ENCODE peak calls at places on chromosomes 3 and 15, in five cellular contexts. E is K562, M is HepG2, J is HCT116, L is GM23338. D is an unnamed sample.

GRCh38 chr3:64443553-64444331 is 218.5 kb upstream of the PRICKLE2 start:
- DNase-seq in E (no peak), M (no peak), J (no peak), L (no peak), D (no peak)

GRCh38 chr3:194306109-194306686 is 44.9 kb downstream of the CPN2 start:
- DNase-seq in E (peak), M (no peak), J (no peak), L (no peak), D (peak)

GRCh38 chr15:29070471-29071192 is 184.9 kb downstream of the APBA2 start:
- DNase-seq in E (no peak), M (no peak), J (no peak), L (no peak), D (no peak)

GRCh38 chr15:65355173-65355982 is 22.4 kb downstream of the IGDCC3 start:
- DNase-seq in E (no peak), M (peak), J (no peak), L (peak), D (no peak)

GRCh38 chr3:36132214-36132613 is 248.1 kb upstream of the STAC start:
- DNase-seq in E (no peak), M (no peak), J (no peak), L (peak), D (no peak)

GRCh38 chr3:193841581-193841980 is 248.6 kb downstream of the OPA1 start:
- DNase-seq in E (no peak), M (no peak), J (no peak), L (no peak), D (no peak)

GRCh38 chr3:45874677-45875346 is 11.5 kb upstream of the CCR9 start:
- DNase-seq in E (peak), M (no peak), J (no peak), L (no peak), D (no peak)

GRCh38 chr3:179432021-179432420 is 19.2 kb downstream of the GNB4 start:
- DNase-seq in E (no peak), M (no peak), J (no peak), L (no peak), D (peak)

GRCh38 chr3:8482960-8483665 is 18.5 kb upstream of the LMCD1 start:
- DNase-seq in E (no peak), M (peak), J (no peak), L (no peak), D (no peak)

GRCh38 chr15:99326235-99326634 is 75.0 kb downstream of the LRRC28 start:
- DNase-seq in E (no peak), M (peak), J (no peak), L (no peak), D (no peak)

GRCh38 chr3:46695177-46695961 is 1.9 kb upstream of the ALS2CL start:
- DNase-seq in E (peak), M (no peak), J (no peak), L (peak), D (peak)

GRCh38 chr15:74817370-74817737 is 4.7 kb downstream of the LMAN1L start:
- DNase-seq in E (no peak), M (peak), J (no peak), L (no peak), D (peak)

GRCh38 chr3:185924375-185924774 is 13.4 kb downstream of the TRA2B start:
- DNase-seq in E (no peak), M (no peak), J (no peak), L (no peak), D (no peak)

GRCh38 chr15:90184786-90185704 is 16.1 kb upstream of the SEMA4B start:
- DNase-seq in E (peak), M (peak), J (no peak), L (peak), D (peak)

GRCh38 chr15:77915261-77915960 is 162.1 kb downstream of the TBC1D2B start:
- DNase-seq in E (no peak), M (no peak), J (no peak), L (no peak), D (no peak)

GRCh38 chr15:80182611-80183210 is 29.9 kb downstream of the FAH start:
- DNase-seq in E (no peak), M (no peak), J (no peak), L (no peak), D (no peak)

GRCh38 chr3:25471081-25471768 is 43.2 kb downstream of the RARB start:
- DNase-seq in E (no peak), M (no peak), J (no peak), L (no peak), D (no peak)

DNA sequence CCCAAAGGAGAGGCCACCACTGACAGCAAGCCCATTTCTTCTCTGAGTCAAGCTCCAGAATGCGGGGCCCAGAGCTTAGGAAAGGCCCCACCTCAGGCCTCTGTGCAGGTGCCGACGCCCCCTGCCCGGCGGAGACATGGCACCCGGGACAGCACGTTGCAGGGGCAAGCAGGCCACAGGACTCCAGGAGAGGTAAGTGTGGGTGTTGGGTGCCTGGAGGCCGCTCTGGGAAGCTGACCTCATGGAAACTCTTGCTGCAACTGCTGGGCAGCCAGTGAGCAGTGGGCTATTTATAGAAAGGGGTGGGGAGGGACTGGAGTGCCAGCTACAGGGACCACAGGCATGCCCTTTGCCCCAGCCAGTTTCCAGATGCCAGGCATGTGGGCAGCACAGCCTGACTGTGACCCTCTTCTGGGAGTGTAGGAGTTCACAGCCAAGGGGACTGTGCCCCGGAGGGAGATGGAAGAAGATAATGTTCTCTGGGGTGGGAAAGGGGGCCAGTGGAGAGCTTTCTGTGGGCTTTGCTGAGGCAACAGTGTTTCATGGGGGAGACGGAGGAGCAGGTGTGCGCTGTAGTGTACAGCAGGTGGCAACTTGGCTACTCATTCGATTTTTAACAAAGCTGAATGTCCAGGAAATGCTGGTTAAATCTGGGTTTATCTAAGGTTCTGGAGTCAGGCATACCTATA is 23.7 kb downstream of the ALPK3 start:
- DNase-seq in E (no peak), M (peak), J (peak), L (no peak), D (no peak)
- TF ChIP-seq POLR2AphosphoS5 in E (no peak), M (no peak), J (peak), L (no peak), D (no peak)

GRCh38 chr3:183895296-183895695 is 10.6 kb upstream of the PARL start:
- DNase-seq in E (peak), M (peak), J (peak), L (peak), D (no peak)
- TF ChIP-seq REST in E (no peak), M (no peak), J (no peak), L (no peak), D (no peak)

GRCh38 chr3:69353088-69353478 is 32.8 kb downstream of the FRMD4B start:
- DNase-seq in E (no peak), M (no peak), J (no peak), L (no peak), D (no peak)

GRCh38 chr3:69357196-69357595 is 28.7 kb downstream of the FRMD4B start:
- DNase-seq in E (no peak), M (no peak), J (no peak), L (no peak), D (no peak)

GRCh38 chr3:69352305-69353087 is 33.4 kb downstream of the FRMD4B start:
- DNase-seq in E (no peak), M (no peak), J (no peak), L (no peak), D (no peak)

GRCh38 chr3:69354948-69355347 is 30.9 kb downstream of the FRMD4B start:
- DNase-seq in E (no peak), M (no peak), J (no peak), L (no peak), D (no peak)

DNA sequence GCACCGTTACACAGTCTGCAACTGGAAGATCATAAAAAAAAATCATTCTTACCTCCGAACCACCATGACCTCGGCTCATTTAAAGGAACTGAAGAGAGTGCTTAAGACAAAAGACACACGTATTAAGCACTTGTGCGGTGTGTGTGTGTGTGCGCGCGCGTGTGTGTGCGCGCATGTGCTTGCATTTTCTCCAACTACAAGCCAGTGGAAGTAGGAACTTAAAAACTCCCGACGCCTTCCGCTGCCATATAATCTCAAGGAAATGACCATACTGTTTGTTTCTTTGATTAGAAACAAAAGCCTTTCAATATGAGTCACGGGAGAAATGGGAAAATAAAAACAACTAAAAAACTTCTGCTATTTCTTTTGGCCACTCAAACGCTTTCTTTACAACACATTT is 32.4 kb downstream of the FRMD4B start:
- DNase-seq in E (no peak), M (no peak), J (no peak), L (no peak), D (peak)
- TF ChIP-seq POLR2AphosphoS5 in E (no peak), M (no peak), J (no peak), L (no peak), D (no peak)

DNA sequence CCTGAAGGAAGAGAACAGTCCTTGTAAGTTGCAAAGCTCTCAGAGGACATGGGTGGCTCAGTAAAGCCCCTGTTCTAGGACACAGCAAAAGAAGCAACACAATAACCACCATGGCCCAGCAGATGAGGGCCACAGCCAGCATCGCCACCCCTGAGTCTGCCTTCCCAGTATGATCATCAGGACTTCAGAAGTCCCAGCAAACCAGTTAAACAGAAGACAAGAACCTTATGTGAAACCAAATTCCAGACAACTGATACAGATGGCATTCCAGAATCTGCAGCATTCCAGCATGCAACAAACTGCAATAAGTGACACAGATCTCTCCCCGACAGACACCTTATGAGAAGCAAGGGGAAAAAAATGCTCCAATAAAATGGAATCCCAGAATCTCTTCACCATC is 30.4 kb downstream of the SPINK8 start:
- DNase-seq in E (no peak), M (no peak), J (no peak), L (no peak), D (no peak)
- TF ChIP-seq REST in E (no peak), M (no peak), J (no peak), L (no peak), D (no peak)

DNA sequence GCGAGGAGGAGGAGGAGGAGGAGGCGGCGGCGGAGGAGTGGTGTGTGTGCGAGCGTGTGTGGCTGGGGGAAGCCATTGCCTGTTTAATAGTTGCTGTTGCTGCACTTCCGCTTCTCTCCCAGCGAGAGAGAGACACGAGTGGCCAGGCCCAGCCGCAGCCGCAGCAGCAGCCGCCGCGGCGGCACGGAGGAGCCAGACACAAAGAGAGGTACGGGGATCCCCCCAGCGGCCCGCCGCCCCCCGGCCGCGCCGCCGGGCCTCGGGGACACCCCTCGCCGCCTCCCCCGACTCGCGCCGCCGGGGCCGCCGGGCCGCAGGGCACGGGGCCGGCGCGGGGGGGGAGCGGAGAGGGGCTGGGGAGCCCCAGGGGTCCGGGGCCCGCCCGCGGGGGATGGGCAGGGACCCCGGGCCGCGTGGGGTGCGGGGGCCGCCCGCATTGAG is at the start of gene UBE2E1:
- DNase-seq in E (peak), M (peak), J (peak), L (peak), D (peak)
- TF ChIP-seq POLR2AphosphoS5 in E (peak), M (peak), J (peak), L (peak), D (peak)